ENCODE peak calls at places on chromosome 14, in four cellular contexts. W is HepG2, N is K562, Y is H1. C is an unnamed sample.

GRCh38 chr14:76919431-76919810 is 93.2 kb downstream of the LRRC74A start:
- DNase-seq in W (no peak), N (no peak), Y (no peak), C (no peak)

GRCh38 chr14:104919993-104920315 is 4.7 kb upstream of the PLD4 start:
- DNase-seq in W (no peak), N (no peak), Y (no peak), C (no peak)

GRCh38 chr14:64682173-64682710 is 22.0 kb upstream of the PLEKHG3 start:
- DNase-seq in W (no peak), N (no peak), Y (no peak), C (peak; percentile 28)

GRCh38 chr14:96614528-96614927 is 112.3 kb downstream of the PAPOLA start:
- DNase-seq in W (no peak), N (no peak), Y (no peak), C (no peak)

GRCh38 chr14:92316937-92317336 is 6.0 kb upstream of the SLC24A4 start:
- DNase-seq in W (no peak), N (no peak), Y (no peak), C (peak; percentile 14)

GRCh38 chr14:24232645-24233537 is at the start of gene GMPR2:
- DNase-seq in W (no peak), N (peak; percentile 71), Y (no peak), C (peak; percentile 68)

GRCh38 chr14:93035917-93036651 is 79.6 kb downstream of the ITPK1 start:
- DNase-seq in W (peak; percentile 91), N (peak; percentile 22), Y (no peak), C (peak; percentile 61)

GRCh38 chr14:87170179-87170578 is 822.8 kb downstream of the GALC start:
- DNase-seq in W (no peak), N (no peak), Y (peak; percentile 13), C (no peak)

GRCh38 chr14:90541076-90541634 is 144.3 kb downstream of the CALM1 start:
- DNase-seq in W (no peak), N (no peak), Y (no peak), C (no peak)

GRCh38 chr14:94689218-94689984 is 77.2 kb downstream of the SERPINA3 start:
- DNase-seq in W (no peak), N (peak; percentile 54), Y (no peak), C (peak; percentile 38)

GRCh38 chr14:22630066-22630465 is 14.1 kb downstream of the OR6J1 start:
- DNase-seq in W (no peak), N (no peak), Y (no peak), C (no peak)

GRCh38 chr14:28116716-28117115 is 649.9 kb upstream of the FOXG1 start:
- DNase-seq in W (no peak), N (no peak), Y (no peak), C (no peak)

GRCh38 chr14:28119849-28120248 is 646.7 kb upstream of the FOXG1 start:
- DNase-seq in W (no peak), N (no peak), Y (no peak), C (no peak)

DNA sequence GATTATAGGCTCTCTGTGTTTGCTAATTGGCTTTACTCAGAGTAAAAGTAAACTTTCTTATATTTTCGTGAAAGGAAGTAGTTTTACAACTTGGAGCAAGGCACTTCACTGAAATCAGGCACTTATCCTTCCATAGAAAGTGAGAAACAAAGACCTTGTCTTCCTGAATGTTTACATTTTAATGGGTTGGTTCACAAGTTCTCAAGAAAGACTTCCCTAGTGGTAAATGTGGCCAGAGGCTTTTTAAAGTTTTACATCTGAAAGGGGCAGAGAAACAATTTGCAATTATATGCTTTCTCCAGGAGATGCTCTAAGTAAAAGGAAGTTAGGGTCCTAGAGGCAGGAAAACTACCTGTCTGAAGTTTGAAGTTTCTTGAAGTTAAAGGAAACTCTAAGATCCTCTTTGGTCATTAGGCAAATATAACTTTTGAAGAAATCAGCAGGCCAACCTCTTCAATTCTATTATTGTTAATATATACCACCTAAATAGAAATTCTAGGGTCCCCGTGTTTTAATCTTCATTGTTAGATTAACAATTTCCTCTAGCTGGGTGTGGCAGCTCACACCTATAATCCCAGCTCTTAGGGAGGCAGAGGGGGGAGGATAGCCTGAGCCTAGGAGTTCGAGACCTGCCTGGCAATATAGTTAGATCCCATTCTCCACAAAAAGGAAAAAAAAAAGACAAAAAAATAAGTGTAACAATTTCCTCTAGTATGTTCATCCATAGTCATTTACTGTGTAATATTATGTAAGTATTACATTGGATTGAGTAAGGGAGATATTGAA is 644.9 kb upstream of the FOXG1 start:
- DNase-seq in W (no peak), N (no peak), Y (peak; percentile 17), C (no peak)
- TF ChIP-seq RAD21 in W (no peak), N (no peak), Y (no peak), C (no peak)

DNA sequence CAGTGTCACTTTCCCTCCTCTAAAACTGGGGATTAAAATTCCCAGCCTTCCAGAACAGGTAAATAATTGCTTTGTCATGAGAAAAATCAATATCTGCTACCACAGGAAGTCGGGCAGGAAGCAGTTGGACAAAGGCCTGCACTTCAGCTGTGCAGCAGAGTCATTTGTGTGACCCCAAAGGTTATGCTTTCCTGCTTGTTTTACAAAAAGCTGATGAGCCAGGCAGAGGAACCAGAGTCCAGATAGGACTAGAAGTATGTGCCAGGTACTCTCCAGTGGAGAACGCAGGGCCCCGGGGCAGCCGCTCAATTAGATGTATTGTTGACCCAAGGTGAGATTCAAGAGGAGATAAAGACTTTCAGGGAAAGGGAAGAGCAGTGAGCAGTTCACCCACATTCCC is 117.1 kb upstream of the FRMD6 start:
- DNase-seq in W (peak; percentile 95), N (no peak), Y (no peak), C (no peak)
- TF ChIP-seq JUN in W (no peak), N (no peak), Y (no peak), C (no peak)

GRCh38 chr14:81315344-81315743 is 84.8 kb downstream of the STON2 start:
- DNase-seq in W (no peak), N (no peak), Y (peak; percentile 31), C (no peak)

GRCh38 chr14:81313200-81313599 is 86.9 kb downstream of the STON2 start:
- DNase-seq in W (no peak), N (no peak), Y (no peak), C (no peak)

GRCh38 chr14:81314443-81315175 is 85.5 kb downstream of the STON2 start:
- DNase-seq in W (no peak), N (no peak), Y (no peak), C (no peak)

GRCh38 chr14:81312289-81312876 is 87.7 kb downstream of the STON2 start:
- DNase-seq in W (no peak), N (no peak), Y (no peak), C (no peak)

GRCh38 chr14:81313775-81314429 is 86.2 kb downstream of the STON2 start:
- DNase-seq in W (no peak), N (no peak), Y (no peak), C (no peak)
- TF ChIP-seq RAD21 in W (no peak), N (no peak), Y (no peak), C (no peak)

DNA sequence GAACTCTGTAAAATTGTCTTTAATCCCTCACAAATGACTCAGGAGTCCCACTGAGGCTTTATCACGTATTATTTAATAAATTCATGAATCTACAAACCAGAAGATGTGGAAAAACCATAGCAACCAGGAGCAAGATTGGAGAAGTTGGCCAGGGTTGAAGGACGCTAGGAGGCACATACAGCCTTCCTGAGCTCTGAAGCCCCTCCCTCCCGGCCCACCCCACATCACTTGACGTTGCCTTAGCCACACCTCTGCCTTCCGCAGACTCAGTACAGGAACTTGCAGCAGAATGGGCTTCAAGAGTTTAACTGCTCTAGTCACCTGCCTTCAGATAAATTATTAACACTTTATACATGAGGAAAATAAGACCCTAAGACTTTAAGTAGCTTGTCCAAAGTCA is 33.9 kb downstream of the SLC35F4 start:
- DNase-seq in W (no peak), N (peak; percentile 29), Y (peak; percentile 43), C (no peak)
- TF ChIP-seq JUN in W (no peak), N (no peak), Y (no peak), C (no peak)

GRCh38 chr14:99857551-99857950 is 64.3 kb downstream of the EML1 start:
- DNase-seq in W (no peak), N (no peak), Y (no peak), C (no peak)

GRCh38 chr14:99850705-99851104 is 57.5 kb downstream of the EML1 start:
- DNase-seq in W (no peak), N (peak; percentile 1), Y (no peak), C (no peak)

GRCh38 chr14:99854831-99855230 is 61.6 kb downstream of the EML1 start:
- DNase-seq in W (no peak), N (no peak), Y (no peak), C (no peak)

GRCh38 chr14:99853206-99853605 is 60.0 kb downstream of the EML1 start:
- DNase-seq in W (no peak), N (no peak), Y (no peak), C (no peak)

DNA sequence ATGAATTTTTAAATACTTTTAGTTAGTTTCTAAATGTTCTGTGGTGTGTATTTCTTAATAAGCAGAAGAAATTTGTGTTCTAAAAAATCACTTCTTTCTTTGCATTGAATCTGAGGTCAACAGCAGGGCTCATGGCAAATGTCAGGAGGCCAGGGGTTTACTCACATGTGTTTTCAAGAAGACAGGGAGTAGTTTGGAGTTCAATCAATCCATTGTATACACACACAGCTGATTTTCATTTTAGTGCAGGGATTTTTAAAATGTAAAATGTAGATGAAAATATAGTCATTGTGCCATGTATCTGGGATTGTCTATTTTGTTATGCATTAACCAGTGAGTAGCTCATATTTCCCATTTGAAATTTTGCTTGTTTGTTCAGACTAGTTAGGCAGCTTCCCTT is 62.1 kb downstream of the EML1 start:
- DNase-seq in W (no peak), N (no peak), Y (no peak), C (no peak)
- TF ChIP-seq RAD21 in W (no peak), N (no peak), Y (no peak), C (no peak)

GRCh38 chr14:75141062-75141461 is 14.2 kb upstream of the NEK9 start:
- DNase-seq in W (no peak), N (no peak), Y (no peak), C (no peak)

GRCh38 chr14:75138492-75138891 is 11.6 kb upstream of the NEK9 start:
- DNase-seq in W (no peak), N (no peak), Y (no peak), C (no peak)

GRCh38 chr14:75141967-75142366 is 15.1 kb upstream of the NEK9 start:
- DNase-seq in W (peak; percentile 42), N (no peak), Y (no peak), C (no peak)

GRCh38 chr14:75140620-75141019 is 13.8 kb upstream of the NEK9 start:
- DNase-seq in W (no peak), N (no peak), Y (no peak), C (no peak)

GRCh38 chr14:75139185-75139584 is 12.3 kb upstream of the NEK9 start:
- DNase-seq in W (no peak), N (no peak), Y (no peak), C (no peak)
- TF ChIP-seq JUN in W (no peak), N (no peak), Y (no peak), C (no peak)

C was measured in A549.